ENCODE peak calls at places on chromosome 22, in five cellular contexts. One of them, this sample, is unnamed.

GRCh38 chr22:17159504-17159951 is 451 bp upstream of the HDHD5 start:
- DNase-seq in IMR-90: peak
- DNase-seq in neuronal stem cell: no peak
- DNase-seq in mesenchymal stem cell: peak
- DNase-seq in H1: no peak
- DNase-seq in this sample: no peak

GRCh38 chr22:35538801-35539321 is 1.8 kb upstream of the RASD2 start:
- DNase-seq in IMR-90: no peak
- DNase-seq in neuronal stem cell: no peak
- DNase-seq in mesenchymal stem cell: peak
- DNase-seq in H1: peak
- DNase-seq in this sample: peak

GRCh38 chr22:42799061-42799460 is 58.0 kb downstream of the ARFGAP3 start:
- DNase-seq in IMR-90: no peak
- DNase-seq in neuronal stem cell: no peak
- DNase-seq in mesenchymal stem cell: no peak
- DNase-seq in H1: no peak
- DNase-seq in this sample: no peak

GRCh38 chr22:38696606-38697005 is 4.1 kb downstream of the JOSD1 start:
- DNase-seq in IMR-90: peak
- DNase-seq in neuronal stem cell: no peak
- DNase-seq in mesenchymal stem cell: peak
- DNase-seq in H1: no peak
- DNase-seq in this sample: peak

GRCh38 chr22:32880906-32881596 is 79.5 kb downstream of the TIMP3 start:
- DNase-seq in IMR-90: peak
- DNase-seq in neuronal stem cell: no peak
- DNase-seq in mesenchymal stem cell: peak
- DNase-seq in H1: no peak
- DNase-seq in this sample: peak

GRCh38 chr22:47476226-47476625 is 713.8 kb downstream of the TBC1D22A start:
- DNase-seq in IMR-90: no peak
- DNase-seq in neuronal stem cell: no peak
- DNase-seq in mesenchymal stem cell: no peak
- DNase-seq in H1: no peak
- DNase-seq in this sample: no peak

GRCh38 chr22:38865201-38866023 is 6.6 kb downstream of the CBX6 start:
- DNase-seq in IMR-90: no peak
- DNase-seq in neuronal stem cell: no peak
- DNase-seq in mesenchymal stem cell: no peak
- DNase-seq in H1: no peak
- DNase-seq in this sample: no peak

GRCh38 chr22:33210129-33210784 is 152.1 kb upstream of the SYN3 start:
- DNase-seq in IMR-90: peak
- DNase-seq in neuronal stem cell: peak
- DNase-seq in mesenchymal stem cell: peak
- DNase-seq in H1: peak
- DNase-seq in this sample: peak

GRCh38 chr22:27133951-27134664 is 476.7 kb downstream of the MIAT start:
- DNase-seq in IMR-90: peak
- DNase-seq in neuronal stem cell: no peak
- DNase-seq in mesenchymal stem cell: peak
- DNase-seq in H1: no peak
- DNase-seq in this sample: peak

GRCh38 chr22:43945632-43946390 is 9.4 kb upstream of the SAMM50 start:
- DNase-seq in IMR-90: peak
- DNase-seq in neuronal stem cell: peak
- DNase-seq in mesenchymal stem cell: peak
- DNase-seq in H1: peak
- DNase-seq in this sample: peak

GRCh38 chr22:17199131-17199731 is 20.0 kb downstream of the ADA2 start:
- DNase-seq in IMR-90: peak
- DNase-seq in neuronal stem cell: peak
- DNase-seq in mesenchymal stem cell: peak
- DNase-seq in H1: peak
- DNase-seq in this sample: peak

GRCh38 chr22:37178350-37179125 is 9.5 kb downstream of the C1QTNF6 start:
- DNase-seq in IMR-90: no peak
- DNase-seq in neuronal stem cell: no peak
- DNase-seq in mesenchymal stem cell: no peak
- DNase-seq in H1: no peak
- DNase-seq in this sample: no peak
- H2BK5ac ChIP-seq in IMR-90: no peak
- H2BK5ac ChIP-seq in neuronal stem cell: no peak
- H2BK5ac ChIP-seq in mesenchymal stem cell: no peak
- H2BK5ac ChIP-seq in H1: no peak
- H2BK5ac ChIP-seq in this sample: no peak

GRCh38 chr22:48516571-48516970 is 1311.1 kb downstream of the BRD1 start:
- DNase-seq in IMR-90: no peak
- DNase-seq in neuronal stem cell: no peak
- DNase-seq in mesenchymal stem cell: no peak
- DNase-seq in H1: no peak
- DNase-seq in this sample: no peak
- H2BK5ac ChIP-seq in IMR-90: no peak
- H2BK5ac ChIP-seq in neuronal stem cell: no peak
- H2BK5ac ChIP-seq in mesenchymal stem cell: no peak
- H2BK5ac ChIP-seq in H1: no peak
- H2BK5ac ChIP-seq in this sample: no peak

DNA sequence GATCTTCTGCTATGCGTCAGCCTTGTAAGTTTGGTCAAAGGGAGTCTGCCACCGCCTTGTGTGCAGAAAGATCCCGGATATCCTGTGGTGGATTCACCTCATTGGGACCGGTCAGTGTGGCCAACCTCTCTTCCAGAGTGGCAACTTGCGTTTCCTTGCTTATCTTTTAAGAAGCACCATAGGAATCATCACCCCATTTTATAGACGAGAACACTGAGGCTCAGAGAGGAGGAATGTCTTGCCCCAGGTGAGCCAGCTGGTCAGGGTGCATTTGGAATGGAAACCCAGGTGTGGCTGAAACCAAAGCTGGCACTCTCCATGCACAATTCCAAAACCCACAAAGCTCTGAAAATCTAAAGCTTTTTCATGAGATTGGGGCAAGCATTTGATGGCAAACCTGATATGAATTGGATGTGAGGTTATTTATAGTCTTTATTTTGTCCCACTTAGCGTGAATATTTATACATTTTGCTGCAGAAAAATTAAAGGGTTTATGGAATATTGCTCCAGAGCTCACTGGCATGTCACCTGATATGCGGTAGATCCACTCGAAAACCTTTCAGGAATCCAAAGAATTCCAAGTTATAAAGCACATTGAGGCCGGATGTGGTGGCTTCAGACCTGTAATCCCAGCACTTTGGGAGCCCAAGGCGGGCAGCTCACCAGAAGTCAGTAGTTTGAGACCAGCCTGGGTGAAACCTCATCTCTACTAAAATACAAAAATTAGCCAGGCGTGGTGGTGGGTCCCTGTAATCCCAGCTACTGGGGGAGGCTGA is 12.1 kb upstream of the EIF3D start:
- DNase-seq in IMR-90: no peak
- DNase-seq in neuronal stem cell: no peak
- DNase-seq in mesenchymal stem cell: no peak
- DNase-seq in H1: no peak
- DNase-seq in this sample: peak
- H2BK5ac ChIP-seq in IMR-90: no peak
- H2BK5ac ChIP-seq in neuronal stem cell: no peak
- H2BK5ac ChIP-seq in mesenchymal stem cell: no peak
- H2BK5ac ChIP-seq in H1: no peak
- H2BK5ac ChIP-seq in this sample: no peak

GRCh38 chr22:19431641-19432091 is at the start of gene HIRA:
- DNase-seq in IMR-90: peak
- DNase-seq in neuronal stem cell: peak
- DNase-seq in mesenchymal stem cell: peak
- DNase-seq in H1: peak
- DNase-seq in this sample: peak

GRCh38 chr22:19429950-19430889 is 1.3 kb downstream of the HIRA start:
- DNase-seq in IMR-90: peak
- DNase-seq in neuronal stem cell: no peak
- DNase-seq in mesenchymal stem cell: peak
- DNase-seq in H1: no peak
- DNase-seq in this sample: peak

GRCh38 chr22:19434829-19435580 is 2.7 kb downstream of the MRPL40 start:
- DNase-seq in IMR-90: no peak
- DNase-seq in neuronal stem cell: no peak
- DNase-seq in mesenchymal stem cell: no peak
- DNase-seq in H1: no peak
- DNase-seq in this sample: no peak

GRCh38 chr22:19430890-19431541 is 517 bp downstream of the HIRA start:
- DNase-seq in IMR-90: peak
- DNase-seq in neuronal stem cell: peak
- DNase-seq in mesenchymal stem cell: peak
- DNase-seq in H1: peak
- DNase-seq in this sample: peak

DNA sequence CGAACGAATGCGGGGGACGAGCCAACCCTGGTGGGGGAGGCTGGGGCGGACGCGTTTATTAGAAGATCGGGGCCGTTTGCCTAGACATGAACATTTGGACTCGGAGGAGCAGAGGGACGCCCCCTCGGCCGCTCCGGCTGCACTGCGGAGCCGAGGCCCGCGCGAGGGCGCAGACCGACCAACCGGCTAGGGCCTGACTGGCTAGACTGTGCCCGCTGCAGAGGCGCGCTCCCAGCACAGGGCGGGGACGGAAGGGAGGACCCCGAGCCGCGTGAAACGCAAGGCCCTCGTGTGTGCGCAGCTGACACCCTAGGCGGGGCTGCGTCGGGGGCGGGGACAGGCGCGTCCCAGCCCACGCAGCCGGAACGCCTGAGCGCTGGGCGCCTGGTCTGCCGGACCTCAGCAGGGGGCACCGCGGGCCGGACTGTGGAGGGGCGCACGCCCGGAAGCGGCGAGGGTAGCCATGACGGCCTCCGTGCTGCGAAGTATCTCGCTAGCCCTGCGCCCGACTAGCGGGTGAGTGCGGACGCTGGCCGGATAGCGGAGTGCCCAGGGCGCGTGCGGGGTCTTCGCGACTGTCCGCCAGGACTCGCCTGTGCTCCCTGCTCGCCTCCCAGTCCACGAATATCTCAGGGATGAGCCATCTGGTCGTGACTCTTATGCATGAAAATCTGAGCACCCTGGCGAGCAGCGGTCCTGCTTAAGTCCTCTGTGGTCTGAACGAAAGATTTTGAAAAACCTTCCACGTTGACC is at the start of gene MRPL40:
- DNase-seq in IMR-90: peak
- DNase-seq in neuronal stem cell: peak
- DNase-seq in mesenchymal stem cell: peak
- DNase-seq in H1: peak
- DNase-seq in this sample: peak
- H2BK5ac ChIP-seq in IMR-90: peak
- H2BK5ac ChIP-seq in neuronal stem cell: peak
- H2BK5ac ChIP-seq in mesenchymal stem cell: peak
- H2BK5ac ChIP-seq in H1: peak
- H2BK5ac ChIP-seq in this sample: peak

GRCh38 chr22:24140357-24140756 is 40.9 kb upstream of the SUSD2 start:
- DNase-seq in IMR-90: peak
- DNase-seq in neuronal stem cell: no peak
- DNase-seq in mesenchymal stem cell: no peak
- DNase-seq in H1: no peak
- DNase-seq in this sample: no peak
- H2BK5ac ChIP-seq in IMR-90: no peak
- H2BK5ac ChIP-seq in neuronal stem cell: no peak
- H2BK5ac ChIP-seq in mesenchymal stem cell: no peak
- H2BK5ac ChIP-seq in H1: no peak
- H2BK5ac ChIP-seq in this sample: no peak

DNA sequence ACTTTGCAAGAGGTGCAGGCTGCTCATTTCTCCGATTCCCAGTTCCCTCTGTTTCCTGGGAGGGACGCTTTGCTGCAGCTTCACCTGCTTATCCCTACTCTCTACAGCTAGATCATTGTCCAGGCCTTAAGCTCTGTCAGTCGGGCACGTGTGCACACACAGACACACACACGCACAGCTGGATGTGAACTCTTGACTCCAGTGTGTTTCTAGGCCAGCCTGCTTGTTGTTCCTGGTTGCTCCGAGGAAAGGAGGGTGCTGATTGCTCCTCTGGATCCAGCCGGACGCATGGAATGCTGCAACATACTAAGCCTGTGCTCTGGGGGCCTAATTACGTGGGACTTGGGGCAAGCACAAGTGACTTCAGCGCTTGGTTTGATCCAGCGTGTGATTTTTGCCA is 19.7 kb downstream of the ZNRF3 start:
- DNase-seq in IMR-90: no peak
- DNase-seq in neuronal stem cell: no peak
- DNase-seq in mesenchymal stem cell: no peak
- DNase-seq in H1: no peak
- DNase-seq in this sample: no peak
- H2BK5ac ChIP-seq in IMR-90: no peak
- H2BK5ac ChIP-seq in neuronal stem cell: no peak
- H2BK5ac ChIP-seq in mesenchymal stem cell: no peak
- H2BK5ac ChIP-seq in H1: peak
- H2BK5ac ChIP-seq in this sample: peak

DNA sequence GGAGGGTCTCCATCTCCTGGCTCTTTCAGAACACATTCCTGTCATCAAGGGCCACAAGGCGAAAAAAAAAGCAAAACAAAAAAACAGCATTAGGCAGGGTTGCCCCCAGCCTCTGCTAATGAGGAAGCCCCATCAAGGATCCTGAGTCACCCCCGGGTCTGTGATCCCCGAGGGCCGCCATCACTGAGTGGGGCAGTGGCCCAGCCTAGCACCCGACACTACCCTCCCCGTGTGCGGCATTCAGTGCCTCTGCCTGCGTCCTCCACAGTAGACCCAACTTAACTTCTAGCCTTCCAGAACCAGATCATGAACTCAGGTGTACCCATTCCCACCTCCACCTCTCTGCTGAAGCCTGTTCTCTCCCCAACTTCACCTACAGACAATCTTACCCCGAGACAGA is 6.6 kb upstream of the CDC42EP1 start:
- DNase-seq in IMR-90: no peak
- DNase-seq in neuronal stem cell: no peak
- DNase-seq in mesenchymal stem cell: no peak
- DNase-seq in H1: no peak
- DNase-seq in this sample: no peak
- H2BK5ac ChIP-seq in IMR-90: no peak
- H2BK5ac ChIP-seq in neuronal stem cell: peak
- H2BK5ac ChIP-seq in mesenchymal stem cell: no peak
- H2BK5ac ChIP-seq in H1: no peak
- H2BK5ac ChIP-seq in this sample: no peak